ENCODE peak calls at places on chromosome 10, in nine cellular contexts. H is osteocyte; L is Panc1; Q is GM04503; N is astrocyte; E is Calu3; V is activated T-cell treated with anti-CD3 and anti-CD28 coated beads, Interleukin-2, amount 50 U/mL, for 4 hours; D is hippocampal formation; B is naive B cell. I is an unnamed sample.

GRCh38 chr10:110834622-110835219 is 37.0 kb upstream of the PDCD4 start:
- DNase-seq in H (no peak), L (no peak), Q (no peak), N (no peak), E (no peak), V (no peak), D (no peak), B (no peak), I (no peak)

GRCh38 chr10:89118091-89118490 is 89.0 kb downstream of the CH25H start:
- DNase-seq in H (no peak), L (no peak), Q (peak), N (peak), E (no peak), V (no peak), D (no peak), B (no peak), I (no peak)

GRCh38 chr10:86681047-86681446 is 12.7 kb downstream of the LDB3 start:
- DNase-seq in H (no peak), L (no peak), Q (no peak), N (no peak), E (no peak), V (no peak), D (peak), B (no peak), I (no peak)

GRCh38 chr10:100983868-100984669 is 3.2 kb downstream of the MRPL43 start:
- DNase-seq in H (no peak), L (no peak), Q (no peak), N (no peak), E (no peak), V (no peak), D (no peak), B (no peak), I (no peak)

GRCh38 chr10:101217450-101218281 is 11.6 kb downstream of the LBX1 start:
- DNase-seq in H (no peak), L (no peak), Q (no peak), N (peak), E (peak), V (no peak), D (no peak), B (no peak), I (no peak)

GRCh38 chr10:215444-215843 is 80.2 kb downstream of the ZMYND11 start:
- DNase-seq in H (no peak), L (no peak), Q (no peak), N (no peak), E (no peak), V (no peak), D (no peak), B (no peak), I (no peak)

GRCh38 chr10:22443200-22443881 is 98.0 kb downstream of the SPAG6 start:
- DNase-seq in H (no peak), L (no peak), Q (no peak), N (no peak), E (no peak), V (no peak), D (no peak), B (no peak), I (no peak)

GRCh38 chr10:71423268-71423667 is 26.5 kb downstream of the CDH23 start:
- DNase-seq in H (peak), L (no peak), Q (no peak), N (no peak), E (no peak), V (no peak), D (no peak), B (no peak), I (no peak)

GRCh38 chr10:3136763-3137611 is 35.6 kb downstream of the PITRM1 start:
- DNase-seq in H (no peak), L (no peak), Q (peak), N (peak), E (no peak), V (no peak), D (peak), B (no peak), I (no peak)

GRCh38 chr10:60974463-60975149 is 30.6 kb upstream of the RHOBTB1 start:
- DNase-seq in H (no peak), L (no peak), Q (no peak), N (peak), E (no peak), V (no peak), D (no peak), B (no peak), I (no peak)

GRCh38 chr10:110498087-110498981 is 627 bp downstream of the DUSP5 start:
- DNase-seq in H (peak), L (no peak), Q (no peak), N (peak), E (peak), V (peak), D (no peak), B (peak), I (peak)

GRCh38 chr10:103442031-103442461 is 10.1 kb downstream of the CALHM2 start:
- DNase-seq in H (no peak), L (no peak), Q (no peak), N (peak), E (no peak), V (no peak), D (no peak), B (no peak), I (no peak)

GRCh38 chr10:32693441-32693979 is 247.6 kb downstream of the CCDC7 start:
- DNase-seq in H (no peak), L (no peak), Q (no peak), N (no peak), E (no peak), V (no peak), D (no peak), B (no peak), I (no peak)

GRCh38 chr10:117004627-117005453 is at the start of gene SHTN1:
- DNase-seq in H (peak), L (peak), Q (peak), N (peak), E (peak), V (peak), D (peak), B (no peak), I (no peak)

GRCh38 chr10:58239561-58240169 is 28.0 kb downstream of the IPMK start:
- DNase-seq in H (no peak), L (no peak), Q (no peak), N (no peak), E (no peak), V (no peak), D (no peak), B (no peak), I (no peak)

GRCh38 chr10:35425596-35425995 is 89.3 kb downstream of the CCNY start:
- DNase-seq in H (no peak), L (no peak), Q (no peak), N (no peak), E (no peak), V (no peak), D (no peak), B (no peak), I (no peak)

GRCh38 chr10:79502561-79503309 is 9.6 kb upstream of the EIF5AL1 start:
- DNase-seq in H (no peak), L (no peak), Q (no peak), N (no peak), E (peak), V (no peak), D (no peak), B (no peak), I (no peak)

GRCh38 chr10:131727612-131728011 is 173.2 kb upstream of the PPP2R2D start:
- DNase-seq in H (peak), L (no peak), Q (no peak), N (no peak), E (no peak), V (no peak), D (no peak), B (no peak), I (no peak)

GRCh38 chr10:88181902-88182671 is 318.7 kb downstream of the PTEN start:
- DNase-seq in H (no peak), L (no peak), Q (no peak), N (no peak), E (no peak), V (no peak), D (no peak), B (no peak), I (no peak)

GRCh38 chr10:90927293-90927692 is 6.4 kb upstream of the ANKRD1 start:
- DNase-seq in H (no peak), L (no peak), Q (no peak), N (no peak), E (no peak), V (no peak), D (no peak), B (no peak), I (no peak)

GRCh38 chr10:78342787-78343186 is 309.1 kb downstream of the RPS24 start:
- DNase-seq in H (peak), L (no peak), Q (no peak), N (no peak), E (no peak), V (no peak), D (no peak), B (no peak), I (no peak)

GRCh38 chr10:61970182-61971015 is 68.9 kb downstream of the ARID5B start:
- DNase-seq in H (no peak), L (no peak), Q (no peak), N (peak), E (no peak), V (no peak), D (no peak), B (no peak), I (no peak)

GRCh38 chr10:95653895-95654294 is 2.6 kb downstream of the ALDH18A1 start:
- DNase-seq in H (no peak), L (no peak), Q (no peak), N (no peak), E (no peak), V (no peak), D (no peak), B (no peak), I (no peak)

GRCh38 chr10:4229106-4229505 is 444.1 kb upstream of the KLF6 start:
- DNase-seq in H (no peak), L (no peak), Q (no peak), N (peak), E (no peak), V (no peak), D (no peak), B (no peak), I (no peak)

GRCh38 chr10:129916506-129916995 is 47.5 kb downstream of the EBF3 start:
- DNase-seq in H (no peak), L (no peak), Q (no peak), N (no peak), E (no peak), V (no peak), D (no peak), B (no peak), I (no peak)

GRCh38 chr10:46227571-46228075 is 59.2 kb upstream of the ANTXRL start:
- DNase-seq in H (peak), L (no peak), Q (no peak), N (no peak), E (no peak), V (no peak), D (no peak), B (no peak), I (no peak)

GRCh38 chr10:23512355-23513058 is 73.6 kb downstream of the OTUD1 start:
- DNase-seq in H (no peak), L (no peak), Q (no peak), N (peak), E (peak), V (no peak), D (no peak), B (no peak), I (no peak)

GRCh38 chr10:77946084-77946483 is 19.5 kb upstream of the DLG5 start:
- DNase-seq in H (no peak), L (no peak), Q (no peak), N (no peak), E (no peak), V (no peak), D (no peak), B (no peak), I (no peak)

GRCh38 chr10:510415-510881 is 179.0 kb downstream of the DIP2C start:
- DNase-seq in H (no peak), L (no peak), Q (no peak), N (peak), E (no peak), V (no peak), D (peak), B (no peak), I (no peak)

GRCh38 chr10:970311-971149 is 17.7 kb upstream of the GTPBP4 start:
- DNase-seq in H (no peak), L (no peak), Q (no peak), N (no peak), E (no peak), V (no peak), D (no peak), B (no peak), I (no peak)

GRCh38 chr10:69801094-69801433 is 642 bp upstream of the COL13A1 start:
- DNase-seq in H (no peak), L (no peak), Q (no peak), N (no peak), E (peak), V (no peak), D (no peak), B (no peak), I (no peak)

GRCh38 chr10:97024181-97025073 is 161.3 kb downstream of the SLIT1 start:
- DNase-seq in H (no peak), L (no peak), Q (no peak), N (peak), E (peak), V (no peak), D (no peak), B (no peak), I (no peak)

GRCh38 chr10:88110355-88110754 is 246.9 kb downstream of the PTEN start:
- DNase-seq in H (no peak), L (peak), Q (no peak), N (peak), E (peak), V (no peak), D (no peak), B (no peak), I (no peak)

GRCh38 chr10:22710139-22710745 is 4.1 kb downstream of the PIP4K2A start:
- DNase-seq in H (no peak), L (no peak), Q (no peak), N (no peak), E (no peak), V (peak), D (no peak), B (peak), I (no peak)

GRCh38 chr10:64574371-64574770 is 1053.2 kb downstream of the REEP3 start:
- DNase-seq in H (no peak), L (no peak), Q (no peak), N (no peak), E (no peak), V (no peak), D (no peak), B (no peak), I (no peak)

GRCh38 chr10:2744547-2745212 is 322.7 kb upstream of the PFKP start:
- DNase-seq in H (no peak), L (no peak), Q (no peak), N (no peak), E (no peak), V (no peak), D (no peak), B (no peak), I (no peak)

I was measured in effector memory CD4-positive, alpha-beta T cell.